ENCODE peak calls at places on chromosomes 11 and 22, in ten cellular contexts. J is mesothelial cell of epicardium, Z is endothelial cell, T is progenitor cell of endocrine pancreas, N is fibroblast of mammary gland, E is AG09319, L is heart right ventricle, M is HCT116, V is choroid plexus epithelial cell, S is mammary epithelial cell. B is an unnamed sample.

GRCh38 chr11:14539867-14540475 is 19.8 kb upstream of the PSMA1 start:
- DNase-seq in L (no peak), S (no peak), M (no peak), V (no peak), Z (no peak), E (no peak), N (no peak), J (no peak), T (no peak), B (no peak)

GRCh38 chr11:6693342-6694228 is 10.4 kb upstream of the MRPL17 start:
- DNase-seq in S (peak), L (no peak), J (no peak), T (no peak), N (peak), E (peak), V (peak), M (peak), Z (no peak), B (no peak)

GRCh38 chr22:36769541-36769940 is 6.4 kb downstream of the IFT27 start:
- DNase-seq in J (peak), N (no peak), L (no peak), Z (no peak), S (no peak), V (no peak), T (no peak), E (no peak), M (no peak), B (no peak)

GRCh38 chr22:29626497-29627195 is 23.2 kb downstream of the NF2 start:
- DNase-seq in V (peak), M (no peak), T (no peak), E (peak), N (peak), J (no peak), S (peak), L (no peak), Z (no peak), B (no peak)

GRCh38 chr22:19176732-19177131 is 1.8 kb downstream of the SLC25A1 start:
- DNase-seq in M (no peak), J (no peak), N (no peak), S (no peak), Z (no peak), E (no peak), T (no peak), V (no peak), L (no peak), B (no peak)

GRCh38 chr11:78886616-78887015 is 312.0 kb upstream of the NARS2 start:
- DNase-seq in M (no peak), J (no peak), N (peak), L (no peak), S (peak), Z (no peak), V (peak), T (no peak), E (no peak), B (no peak)

GRCh38 chr11:18132341-18132740 is at the start of gene MRGPRX3:
- DNase-seq in N (peak), T (no peak), J (no peak), V (peak), Z (no peak), M (no peak), E (no peak), S (peak), L (no peak), B (no peak)

GRCh38 chr11:5288108-5288911 is 13.4 kb downstream of the OR51B4 start:
- DNase-seq in L (no peak), S (peak), N (peak), Z (no peak), M (no peak), J (no peak), V (peak), T (no peak), E (no peak), B (no peak)

GRCh38 chr11:2537896-2538855 is 93.4 kb downstream of the KCNQ1 start:
- DNase-seq in V (no peak), N (no peak), L (peak), M (no peak), S (no peak), E (no peak), J (peak), T (no peak), Z (no peak), B (no peak)

GRCh38 chr11:95831198-95831883 is 41.0 kb downstream of the CEP57 start:
- DNase-seq in N (peak), J (no peak), M (no peak), L (no peak), Z (no peak), T (no peak), S (peak), V (peak), E (peak), B (no peak)

GRCh38 chr22:50202130-50202671 is 1.4 kb downstream of the SELENOO start:
- DNase-seq in L (no peak), S (no peak), Z (no peak), N (no peak), T (no peak), E (no peak), V (no peak), M (no peak), J (no peak), B (no peak)

GRCh38 chr11:120710354-120711187 is 199.0 kb downstream of the GRIK4 start:
- DNase-seq in V (peak), T (peak), S (peak), N (peak), Z (peak), M (peak), L (no peak), E (peak), J (no peak), B (peak)

GRCh38 chr11:10669258-10670033 is 24.1 kb downstream of the IRAG1 start:
- DNase-seq in S (no peak), T (no peak), Z (no peak), L (no peak), J (no peak), E (no peak), V (peak), M (no peak), N (peak), B (no peak)

GRCh38 chr22:27988704-27989103 is 69.6 kb upstream of the PITPNB start:
- DNase-seq in V (no peak), L (no peak), S (no peak), Z (no peak), M (no peak), J (no peak), N (no peak), E (no peak), T (no peak), B (no peak)

GRCh38 chr22:28930357-28931007 is 47.1 kb downstream of the ZNRF3 start:
- DNase-seq in V (peak), E (peak), Z (no peak), T (no peak), M (no peak), L (no peak), J (no peak), S (no peak), N (no peak), B (no peak)

GRCh38 chr11:82233211-82233610 is 500.5 kb downstream of the FAM181B start:
- DNase-seq in E (no peak), J (no peak), S (no peak), T (no peak), M (no peak), N (peak), Z (no peak), V (peak), L (no peak), B (no peak)

GRCh38 chr11:46239801-46240061 is 37.7 kb upstream of the CREB3L1 start:
- DNase-seq in N (peak), L (no peak), E (no peak), S (no peak), M (no peak), Z (no peak), T (no peak), J (no peak), V (no peak), B (no peak)

GRCh38 chr11:45930031-45930794 is 7.8 kb downstream of the LARGE2 start:
- DNase-seq in M (no peak), V (no peak), N (no peak), S (peak), Z (no peak), E (no peak), J (no peak), L (peak), T (no peak), B (no peak)

DNA sequence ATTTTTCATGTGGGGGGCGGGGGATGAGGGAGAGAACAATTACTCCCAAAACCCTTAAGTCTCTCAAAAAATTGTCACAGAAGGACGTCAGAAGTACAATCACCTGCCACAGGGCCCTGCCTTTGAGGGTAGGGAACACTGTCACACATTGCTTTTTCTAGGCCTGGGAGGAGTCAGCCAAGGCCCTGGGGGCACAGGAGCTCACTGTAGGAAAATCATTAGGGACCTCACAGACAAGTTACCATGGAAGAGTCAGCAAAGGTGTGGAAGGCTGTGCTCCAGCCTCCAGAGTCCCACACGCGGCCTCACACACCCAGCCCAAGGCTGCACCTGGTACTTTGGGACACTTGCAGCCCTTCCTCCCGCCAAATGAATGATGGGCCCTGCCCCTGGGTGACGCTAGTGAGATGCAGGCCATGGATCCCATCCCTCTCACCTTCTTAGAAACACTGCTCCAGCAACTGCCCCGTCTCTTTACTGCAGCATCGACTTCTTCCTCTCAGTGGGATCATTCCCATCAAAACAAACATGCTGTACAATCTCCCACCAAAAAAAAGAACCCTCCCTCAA is 3.3 kb downstream of the PLEKHA7 start:
- DNase-seq in V (no peak), Z (no peak), M (no peak), T (no peak), J (no peak), E (no peak), N (no peak), L (no peak), S (no peak), B (no peak)
- TF ChIP-seq CTCF in V (no peak), Z (no peak), M (no peak), T (no peak), J (no peak), E (no peak), N (no peak), L (no peak), S (no peak), B (no peak)

GRCh38 chr22:22958621-22959020 is 71.0 kb downstream of the IGLL5 start:
- DNase-seq in J (no peak), T (no peak), E (no peak), M (no peak), N (no peak), S (no peak), L (no peak), Z (no peak), V (no peak), B (no peak)

GRCh38 chr22:22953796-22954195 is 66.2 kb downstream of the IGLL5 start:
- DNase-seq in Z (no peak), N (no peak), S (no peak), T (no peak), V (no peak), M (no peak), L (no peak), E (no peak), J (no peak), B (no peak)

GRCh38 chr22:22955276-22955798 is 67.7 kb downstream of the IGLL5 start:
- DNase-seq in V (no peak), L (no peak), T (no peak), M (no peak), N (no peak), S (peak), E (no peak), J (no peak), Z (no peak), B (no peak)

GRCh38 chr22:22957090-22957489 is 69.5 kb downstream of the IGLL5 start:
- DNase-seq in J (no peak), M (no peak), T (no peak), Z (no peak), V (no peak), S (no peak), N (no peak), E (no peak), L (no peak), B (no peak)

GRCh38 chr22:22955866-22956535 is 68.4 kb downstream of the IGLL5 start:
- DNase-seq in Z (peak), J (no peak), L (no peak), V (peak), T (peak), E (peak), M (peak), N (peak), S (peak), B (no peak)
- TF ChIP-seq CTCF in Z (peak), J (peak), L (peak), V (peak), T (peak), E (peak), M (peak), N (peak), S (peak), B (peak)

GRCh38 chr11:66561178-66561974 is 7.0 kb downstream of the CTSF start:
- DNase-seq in N (no peak), V (no peak), M (no peak), S (no peak), E (no peak), L (no peak), Z (no peak), T (no peak), J (no peak), B (no peak)
- TF ChIP-seq CTCF in N (no peak), V (no peak), M (no peak), S (no peak), E (no peak), L (no peak), Z (no peak), T (no peak), J (no peak), B (no peak)

GRCh38 chr11:119315139-119316016 is 1.6 kb downstream of the MCAM start:
- DNase-seq in V (no peak), S (peak), Z (no peak), L (peak), E (no peak), M (no peak), T (no peak), J (no peak), N (no peak), B (no peak)

GRCh38 chr11:119316017-119316728 is 757 bp downstream of the MCAM start:
- DNase-seq in V (no peak), L (peak), T (no peak), S (peak), Z (no peak), J (no peak), M (no peak), N (no peak), E (no peak), B (peak)

GRCh38 chr11:119317592-119318239 is 786 bp upstream of the MCAM start:
- DNase-seq in T (no peak), S (peak), Z (no peak), E (no peak), V (no peak), N (no peak), J (no peak), L (no peak), M (no peak), B (no peak)

GRCh38 chr11:119318240-119319135 is 1.6 kb upstream of the MCAM start:
- DNase-seq in T (no peak), M (no peak), S (peak), N (peak), E (no peak), Z (no peak), J (no peak), L (no peak), V (peak), B (no peak)

DNA sequence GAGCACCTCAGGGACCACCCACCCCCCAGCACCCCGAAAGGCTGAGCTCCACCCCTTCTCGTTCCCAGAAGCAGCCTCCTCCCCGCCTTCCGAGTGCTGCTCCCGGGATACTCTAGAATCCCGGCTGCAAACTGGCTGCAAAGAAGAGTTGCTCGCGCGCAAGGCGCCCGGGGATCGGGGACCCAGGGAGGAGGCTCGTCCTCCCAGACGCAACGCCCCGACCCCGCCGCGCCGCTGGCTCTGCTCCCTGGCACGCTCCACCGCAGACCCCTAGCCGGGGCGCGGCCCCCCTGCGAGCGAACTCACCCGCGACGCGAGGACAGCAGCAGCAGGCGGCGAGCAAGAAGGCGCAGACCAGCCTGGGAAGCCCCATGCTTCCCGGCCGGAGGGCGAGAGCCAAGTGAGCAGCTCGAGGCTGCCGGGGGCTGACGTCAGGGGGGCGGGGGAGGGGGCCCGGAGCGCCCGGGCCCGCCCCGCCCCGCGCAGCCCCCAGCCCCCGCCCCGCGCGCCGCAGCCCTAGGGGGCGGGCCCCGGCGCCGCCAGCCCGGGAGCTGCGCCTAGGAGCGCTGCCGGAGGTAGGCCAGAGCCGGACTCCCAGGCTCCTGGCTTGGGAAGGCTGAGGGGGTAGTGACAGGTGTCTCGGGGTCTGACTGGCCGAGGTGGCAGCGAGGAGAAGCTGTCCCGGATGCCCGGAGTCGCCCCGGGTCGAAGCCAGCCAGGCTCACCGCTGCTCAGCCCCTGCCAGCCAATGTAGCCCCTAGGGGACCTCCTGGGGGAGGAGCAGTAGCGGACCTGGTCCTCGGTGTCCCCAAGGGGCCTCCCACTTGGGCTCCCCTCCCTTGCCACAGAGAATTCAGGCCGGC is at the start of gene MCAM:
- DNase-seq in T (no peak), Z (peak), S (peak), J (no peak), V (peak), N (no peak), M (no peak), E (no peak), L (peak), B (peak)
- TF ChIP-seq CTCF in T (no peak), Z (no peak), S (no peak), J (no peak), V (no peak), N (no peak), M (no peak), E (no peak), L (no peak), B (no peak)

GRCh38 chr11:117195208-117195607 is 4.0 kb upstream of the TAGLN start:
- DNase-seq in N (no peak), L (no peak), J (no peak), S (no peak), T (no peak), V (no peak), M (no peak), E (no peak), Z (no peak), B (no peak)
- TF ChIP-seq CTCF in N (no peak), L (no peak), J (no peak), S (no peak), T (no peak), V (no peak), M (no peak), E (no peak), Z (no peak), B (no peak)